ENCODE peak calls at places on chromosomes 3 and 15, in four cellular contexts. W is esophagus muscularis mucosa, H is caudate nucleus, Z is astrocyte. O is an unnamed sample.

GRCh38 chr3:141074529-141074928 is 23.4 kb downstream of the SPSB4 start:
- DNase-seq in W (no peak), H (no peak), Z (no peak), O (peak)

GRCh38 chr15:55630921-55631320 is 42.8 kb upstream of the PYGO1 start:
- DNase-seq in W (no peak), H (no peak), Z (no peak), O (no peak)

GRCh38 chr3:107264888-107265287 is 112.4 kb upstream of the CCDC54 start:
- DNase-seq in W (no peak), H (no peak), Z (no peak), O (no peak)

GRCh38 chr3:73908218-73908617 is 283.5 kb upstream of the PDZRN3 start:
- DNase-seq in W (no peak), H (no peak), Z (no peak), O (no peak)

GRCh38 chr3:169964176-169964575 is 2.4 kb upstream of the SEC62 start:
- DNase-seq in W (no peak), H (no peak), Z (peak), O (no peak)

GRCh38 chr3:63141-63845 is 133.3 kb upstream of the CHL1 start:
- DNase-seq in W (no peak), H (no peak), Z (peak), O (no peak)

GRCh38 chr15:42056934-42057743 is 36.3 kb upstream of the PLA2G4E start:
- DNase-seq in W (no peak), H (peak), Z (peak), O (peak)

GRCh38 chr3:177816667-177817208 is 619.5 kb upstream of the TBL1XR1 start:
- DNase-seq in W (no peak), H (no peak), Z (peak), O (no peak)

DNA sequence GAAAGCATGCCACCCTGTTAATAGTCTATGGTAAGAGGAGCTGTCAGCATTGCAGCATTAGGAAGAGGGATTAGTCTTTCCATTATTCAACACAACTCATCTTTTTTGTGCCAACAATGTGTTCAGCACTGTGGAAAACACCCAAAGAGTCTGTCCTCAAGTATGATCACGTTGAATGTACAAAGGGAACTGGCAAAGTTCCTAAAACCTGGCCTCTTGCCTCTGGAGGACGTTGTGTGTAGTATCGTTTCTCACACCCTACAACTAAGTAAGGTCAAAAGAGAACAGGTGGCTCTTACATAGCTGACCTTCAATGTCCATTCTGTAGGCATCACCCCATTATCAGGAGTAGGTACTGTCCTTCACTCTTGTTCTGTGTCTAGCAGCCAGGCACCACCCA is 147.9 kb upstream of the THBS1 start:
- DNase-seq in W (no peak), H (no peak), Z (no peak), O (no peak)
- H3K27ac ChIP-seq in W (peak), H (no peak), Z (no peak), O (no peak)

DNA sequence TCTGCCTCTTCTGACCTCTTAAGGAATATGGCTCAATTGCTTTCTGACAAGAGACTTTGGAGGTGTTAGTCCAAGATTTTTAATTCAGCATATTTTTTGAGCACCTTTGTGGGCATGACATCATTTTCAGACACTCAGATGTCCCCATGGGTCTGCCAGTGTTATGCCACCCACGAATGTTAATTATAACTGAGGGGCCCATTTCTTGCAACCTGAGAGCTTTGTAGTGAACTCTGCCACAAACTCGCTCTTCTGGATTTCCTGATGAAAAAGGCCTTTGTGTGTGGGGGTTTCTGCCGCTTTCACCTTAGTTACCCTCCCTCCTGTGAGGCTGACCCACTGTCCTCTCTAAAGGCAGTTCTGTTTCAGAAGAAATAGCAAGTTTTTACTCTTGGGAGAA is 64.5 kb upstream of the CCR4 start:
- DNase-seq in W (no peak), H (no peak), Z (no peak), O (no peak)
- H3K27ac ChIP-seq in W (no peak), H (no peak), Z (no peak), O (no peak)

DNA sequence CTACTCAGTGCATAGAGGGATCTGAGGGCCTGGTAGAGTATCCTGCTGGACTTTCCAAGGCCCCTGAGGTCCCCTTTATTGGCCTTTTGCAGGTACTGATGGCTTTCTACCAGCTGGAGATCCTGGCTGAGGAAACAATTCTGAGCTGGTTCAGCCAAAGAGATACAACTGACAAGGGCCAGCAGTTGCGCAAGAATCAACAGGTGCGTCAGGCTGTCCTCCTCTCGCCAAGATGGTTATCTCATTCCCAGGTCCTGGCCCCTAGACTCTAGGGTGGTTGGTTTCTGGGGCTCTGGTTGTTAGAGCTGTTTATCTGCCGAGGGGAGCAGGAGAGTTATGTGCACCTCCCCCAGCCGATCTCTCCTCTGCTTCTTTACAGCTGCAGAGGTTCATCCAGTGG is 9.3 kb downstream of the EIF2B5 start:
- DNase-seq in W (no peak), H (no peak), Z (no peak), O (no peak)
- H3K27ac ChIP-seq in W (no peak), H (no peak), Z (no peak), O (no peak)

GRCh38 chr3:71227344-71227743 is 356.2 kb downstream of the FOXP1 start:
- DNase-seq in W (no peak), H (no peak), Z (no peak), O (no peak)
- H3K27ac ChIP-seq in W (peak), H (no peak), Z (peak), O (no peak)

DNA sequence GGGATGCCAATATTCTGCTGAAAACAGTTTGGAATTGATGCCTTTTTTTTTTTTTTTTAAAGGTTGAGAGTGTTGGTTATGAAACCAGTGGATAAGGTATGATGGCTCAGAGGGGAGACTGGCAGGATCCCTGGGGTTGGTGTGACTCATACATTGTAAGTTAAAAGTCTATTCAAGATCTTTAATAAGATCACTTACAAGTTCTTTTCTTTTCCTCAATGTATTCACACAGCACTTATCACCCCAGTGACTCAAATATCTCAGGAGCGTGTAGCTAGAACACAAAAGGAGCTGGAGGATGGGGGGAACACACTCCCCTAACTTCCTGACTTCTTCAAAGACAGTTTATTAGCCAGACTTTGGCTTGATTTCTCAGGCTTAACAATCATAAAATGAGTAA is 285.2 kb downstream of the SV2B start:
- DNase-seq in W (no peak), H (no peak), Z (peak), O (no peak)
- H3K27ac ChIP-seq in W (no peak), H (no peak), Z (peak), O (no peak)

GRCh38 chr15:90039996-90040395 is 38.9 kb downstream of the ZNF710 start:
- DNase-seq in W (no peak), H (no peak), Z (no peak), O (no peak)

GRCh38 chr15:90037510-90037860 is 36.4 kb downstream of the ZNF710 start:
- DNase-seq in W (no peak), H (no peak), Z (peak), O (no peak)

GRCh38 chr15:90037961-90038633 is 37.0 kb downstream of the ZNF710 start:
- DNase-seq in W (no peak), H (no peak), Z (peak), O (no peak)

GRCh38 chr15:90036806-90037509 is 35.8 kb downstream of the ZNF710 start:
- DNase-seq in W (no peak), H (no peak), Z (no peak), O (peak)

GRCh38 chr15:90038639-90039095 is 37.5 kb downstream of the ZNF710 start:
- DNase-seq in W (no peak), H (no peak), Z (no peak), O (no peak)
- H3K27ac ChIP-seq in W (no peak), H (no peak), Z (no peak), O (no peak)

GRCh38 chr3:32862247-32863013 is 44.6 kb downstream of the TRIM71 start:
- DNase-seq in W (no peak), H (no peak), Z (no peak), O (no peak)
- H3K27ac ChIP-seq in W (no peak), H (no peak), Z (no peak), O (no peak)

O was measured in left lung.